ENCODE peak calls at places on chromosomes 12 and 14, in five cellular contexts. Z, H, F, Q and M are unnamed samples.

GRCh38 chr14:85296466-85297210 is 233.3 kb upstream of the FLRT2 start:
- DNase-seq in Z (no peak), H (no peak), F (peak), Q (peak), M (no peak)

GRCh38 chr14:100778078-100778927 is 47.6 kb upstream of the MEG3 start:
- DNase-seq in Z (no peak), H (peak), F (no peak), Q (no peak), M (no peak)

GRCh38 chr12:132326646-132327045 is 2.7 kb downstream of the GALNT9 start:
- DNase-seq in Z (no peak), H (no peak), F (no peak), Q (no peak), M (no peak)

GRCh38 chr14:71725802-71726638 is 206.2 kb upstream of the RGS6 start:
- DNase-seq in Z (no peak), H (no peak), F (peak), Q (peak), M (no peak)

GRCh38 chr14:31937730-31938346 is 139.3 kb upstream of the ARHGAP5 start:
- DNase-seq in Z (peak), H (peak), F (peak), Q (peak), M (no peak)

GRCh38 chr14:68977137-68977740 is 1.9 kb downstream of the ACTN1 start:
- DNase-seq in Z (no peak), H (no peak), F (no peak), Q (no peak), M (no peak)

GRCh38 chr12:20212658-20213387 is 155.5 kb upstream of the PDE3A start:
- DNase-seq in Z (no peak), H (peak), F (peak), Q (peak), M (no peak)

GRCh38 chr12:19970116-19970515 is 398.2 kb upstream of the PDE3A start:
- DNase-seq in Z (no peak), H (no peak), F (peak), Q (peak), M (no peak)

GRCh38 chr14:51053157-51053556 is 41.7 kb downstream of the TRIM9 start:
- DNase-seq in Z (no peak), H (no peak), F (no peak), Q (no peak), M (no peak)

GRCh38 chr14:55532645-55533309 is 47.2 kb upstream of the KTN1 start:
- DNase-seq in Z (no peak), H (peak), F (no peak), Q (no peak), M (no peak)

GRCh38 chr14:100740196-100740825 is 13.6 kb downstream of the DLK1 start:
- DNase-seq in Z (no peak), H (no peak), F (no peak), Q (no peak), M (no peak)

GRCh38 chr14:100605230-100605629 is 18.0 kb upstream of the BEGAIN start:
- DNase-seq in Z (no peak), H (no peak), F (no peak), Q (no peak), M (no peak)

GRCh38 chr12:76568130-76568529 is 8.6 kb upstream of the OSBPL8 start:
- DNase-seq in Z (no peak), H (no peak), F (no peak), Q (no peak), M (no peak)

GRCh38 chr12:102740157-102741032 is 176.6 kb downstream of the PAH start:
- DNase-seq in Z (no peak), H (no peak), F (peak), Q (peak), M (no peak)

GRCh38 chr14:24368215-24368561 is 204 bp downstream of the NFATC4 start:
- DNase-seq in Z (no peak), H (no peak), F (no peak), Q (no peak), M (no peak)

GRCh38 chr14:100728962-100729361 is 2.3 kb downstream of the DLK1 start:
- DNase-seq in Z (no peak), H (no peak), F (no peak), Q (no peak), M (no peak)

GRCh38 chr14:100303925-100304324 is 2.3 kb downstream of the SLC25A29 start:
- DNase-seq in Z (no peak), H (no peak), F (no peak), Q (no peak), M (no peak)

GRCh38 chr14:45249847-45250575 is 3.0 kb downstream of the MIS18BP1 start:
- DNase-seq in Z (no peak), H (no peak), F (peak), Q (peak), M (peak)

GRCh38 chr14:50607181-50607580 is 47.2 kb downstream of the ATL1 start:
- DNase-seq in Z (no peak), H (no peak), F (peak), Q (peak), M (no peak)

GRCh38 chr14:98177551-98177950 is 1094.4 kb downstream of the BCL11B start:
- DNase-seq in Z (peak), H (no peak), F (no peak), Q (no peak), M (no peak)

GRCh38 chr14:75715926-75716780 is 55.1 kb downstream of the TTLL5 start:
- DNase-seq in Z (no peak), H (no peak), F (peak), Q (peak), M (no peak)

GRCh38 chr12:8045952-8046944 is 13.7 kb downstream of the FOXJ2 start:
- DNase-seq in Z (peak), H (peak), F (peak), Q (peak), M (peak)

GRCh38 chr14:53542692-53543091 is 389.6 kb upstream of the DDHD1 start:
- DNase-seq in Z (no peak), H (peak), F (peak), Q (peak), M (no peak)

GRCh38 chr12:53999596-54000104 is 311 bp upstream of the HOXC9 start:
- DNase-seq in Z (no peak), H (peak), F (no peak), Q (peak), M (no peak)

GRCh38 chr14:96096639-96097610 is 57.8 kb downstream of the C14orf132 start:
- DNase-seq in Z (no peak), H (no peak), F (no peak), Q (no peak), M (no peak)

GRCh38 chr14:23550131-23550826 is 1.3 kb downstream of the ZFHX2 start:
- DNase-seq in Z (no peak), H (no peak), F (no peak), Q (no peak), M (no peak)

GRCh38 chr12:27342551-27342950 is 9.9 kb downstream of the BMAL2 start:
- DNase-seq in Z (no peak), H (no peak), F (no peak), Q (peak), M (no peak)

GRCh38 chr14:56119221-56119967 is 1.2 kb downstream of the PELI2 start:
- DNase-seq in Z (no peak), H (peak), F (peak), Q (peak), M (peak)

GRCh38 chr14:50619569-50620141 is 48.5 kb downstream of the SAV1 start:
- DNase-seq in Z (no peak), H (no peak), F (peak), Q (peak), M (peak)